ENCODE peak calls at places on chromosomes 5 and 9, in eight cellular contexts. P, I, O, Y, Z, A, U and K are unnamed samples. For H3K9me3 and H3K4me1, the result is how much of the 10 kb centered on the place peaks cover.

GRCh38 chr9:11158063-11158462 is 545.3 kb upstream of the PTPRD start:
- DNase-seq in P (no peak), I (no peak), O (no peak), Y (no peak), Z (no peak), A (no peak), U (no peak), K (no peak)

GRCh38 chr5:143642791-143643190 is 169.2 kb upstream of the HMHB1 start:
- DNase-seq in P (no peak), I (no peak), O (no peak), Y (no peak), Z (peak), A (no peak), U (no peak), K (no peak)

GRCh38 chr5:124057815-124058231 is 545.8 kb downstream of the CSNK1G3 start:
- DNase-seq in P (no peak), I (no peak), O (no peak), Y (no peak), Z (no peak), A (no peak), U (no peak), K (no peak)

GRCh38 chr5:41416336-41416735 is 94.1 kb downstream of the PLCXD3 start:
- DNase-seq in P (no peak), I (no peak), O (no peak), Y (no peak), Z (no peak), A (no peak), U (no peak), K (no peak)

GRCh38 chr9:38437193-38437823 is 13.1 kb upstream of the IGFBPL1 start:
- DNase-seq in P (no peak), I (no peak), O (no peak), Y (no peak), Z (peak), A (no peak), U (no peak), K (peak)

GRCh38 chr9:137216188-137216965 is 5.7 kb downstream of the RNF208 start:
- DNase-seq in P (no peak), I (no peak), O (no peak), Y (no peak), Z (no peak), A (no peak), U (no peak), K (no peak)

GRCh38 chr9:33750839-33751339 is 44.5 kb upstream of the PRSS3 start:
- DNase-seq in P (no peak), I (no peak), O (no peak), Y (no peak), Z (no peak), A (no peak), U (no peak), K (no peak)

GRCh38 chr5:147751-148150 is 43.5 kb upstream of the LRRC14B start:
- DNase-seq in P (no peak), I (no peak), O (no peak), Y (no peak), Z (no peak), A (no peak), U (no peak), K (no peak)

GRCh38 chr9:129686736-129687135 is 21.3 kb downstream of the PRRX2 start:
- DNase-seq in P (no peak), I (no peak), O (no peak), Y (no peak), Z (no peak), A (no peak), U (no peak), K (no peak)

GRCh38 chr5:177595991-177596774 is 3.7 kb upstream of the B4GALT7 start:
- DNase-seq in P (no peak), I (peak), O (no peak), Y (no peak), Z (no peak), A (no peak), U (no peak), K (no peak)

GRCh38 chr5:62206150-62206829 is 99.7 kb upstream of the KIF2A start:
- DNase-seq in P (peak), I (no peak), O (no peak), Y (no peak), Z (no peak), A (peak), U (no peak), K (no peak)

GRCh38 chr5:75049581-75050274 is 2.6 kb downstream of the GCNT4 start:
- DNase-seq in P (peak), I (no peak), O (peak), Y (no peak), Z (peak), A (peak), U (peak), K (no peak)

GRCh38 chr5:122180863-122181519 is 51.6 kb downstream of the ZNF474 start:
- DNase-seq in P (no peak), I (no peak), O (no peak), Y (no peak), Z (peak), A (no peak), U (no peak), K (no peak)

GRCh38 chr5:32308951-32309350 is 3.8 kb downstream of the MTMR12 start:
- DNase-seq in P (no peak), I (no peak), O (no peak), Y (no peak), Z (no peak), A (no peak), U (no peak), K (no peak)

GRCh38 chr5:17738461-17738860 is 104.2 kb downstream of the TAF11L14 start:
- DNase-seq in P (no peak), I (no peak), O (no peak), Y (no peak), Z (no peak), A (no peak), U (no peak), K (no peak)

GRCh38 chr9:1837453-1838084 is 177.6 kb upstream of the SMARCA2 start:
- DNase-seq in P (peak), I (no peak), O (no peak), Y (no peak), Z (peak), A (peak), U (peak), K (no peak)

GRCh38 chr5:172647341-172648007 is 6.4 kb downstream of the NEURL1B start:
- DNase-seq in P (no peak), I (no peak), O (no peak), Y (no peak), Z (no peak), A (no peak), U (no peak), K (no peak)

GRCh38 chr5:172648008-172648359 is 6.9 kb downstream of the NEURL1B start:
- DNase-seq in P (no peak), I (no peak), O (no peak), Y (no peak), Z (no peak), A (peak), U (no peak), K (no peak)

GRCh38 chr5:172645271-172645670 is 4.2 kb downstream of the NEURL1B start:
- DNase-seq in P (no peak), I (no peak), O (no peak), Y (no peak), Z (no peak), A (no peak), U (no peak), K (no peak)

GRCh38 chr5:172646716-172647285 is 5.7 kb downstream of the NEURL1B start:
- DNase-seq in P (peak), I (peak), O (peak), Y (no peak), Z (peak), A (peak), U (no peak), K (no peak)

DNA sequence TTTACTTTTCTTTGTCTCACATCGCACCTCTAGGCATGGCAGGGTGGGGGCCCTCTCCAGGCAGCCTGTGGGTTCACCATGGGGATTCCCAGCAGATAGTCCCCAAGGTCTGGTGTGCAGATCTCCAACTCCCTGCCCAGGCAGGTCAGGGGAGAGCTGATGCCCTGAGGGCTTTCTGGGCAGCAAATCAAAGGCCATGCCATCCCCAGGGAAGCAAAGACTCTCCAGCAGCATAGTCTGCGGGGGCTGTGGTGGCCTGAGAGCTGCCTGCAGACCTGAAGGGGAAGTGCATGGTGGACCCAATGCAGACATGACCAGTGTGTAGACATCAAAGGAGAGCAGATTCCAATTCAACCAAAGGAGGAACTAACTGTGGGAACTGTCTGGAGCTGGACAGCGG is 7.7 kb downstream of the NEURL1B start:
- DNase-seq in P (no peak), I (no peak), O (no peak), Y (no peak), Z (no peak), A (no peak), U (no peak), K (no peak)
- H3K9me3 ChIP-seq in P (under half), I (under half), O (under half), Y (under half), Z (under half), A (under half), U (under half), K (under half)

GRCh38 chr5:89728750-89729149 is 680.8 kb downstream of the CETN3 start:
- DNase-seq in P (no peak), I (peak), O (peak), Y (peak), Z (peak), A (no peak), U (no peak), K (no peak)

GRCh38 chr5:89728134-89728533 is 681.4 kb downstream of the CETN3 start:
- DNase-seq in P (no peak), I (no peak), O (no peak), Y (no peak), Z (no peak), A (no peak), U (peak), K (no peak)

GRCh38 chr5:89735108-89735507 is 674.4 kb downstream of the CETN3 start:
- DNase-seq in P (no peak), I (no peak), O (no peak), Y (no peak), Z (no peak), A (no peak), U (no peak), K (no peak)

GRCh38 chr5:89733772-89734171 is 675.8 kb downstream of the CETN3 start:
- DNase-seq in P (peak), I (no peak), O (no peak), Y (no peak), Z (no peak), A (no peak), U (no peak), K (no peak)

GRCh38 chr5:89729623-89730390 is 679.7 kb downstream of the CETN3 start:
- DNase-seq in P (no peak), I (no peak), O (no peak), Y (no peak), Z (no peak), A (no peak), U (peak), K (no peak)
- TF ChIP-seq CTCF in P (peak), I (no peak), O (peak), Y (peak), Z (no peak), A (peak), U (peak), K (no peak)

GRCh38 chr9:134345737-134346136 is 19.5 kb downstream of the RXRA start:
- DNase-seq in P (no peak), I (no peak), O (no peak), Y (no peak), Z (no peak), A (no peak), U (no peak), K (no peak)
- H3K4me1 ChIP-seq in P (under half), I (under half), O (half or more), Y (half or more), Z (under half), A (under half), U (under half), K (under half)

GRCh38 chr5:140764177-140765020 is 21.5 kb upstream of the PCDHA1 start:
- DNase-seq in P (no peak), I (no peak), O (no peak), Y (no peak), Z (no peak), A (no peak), U (no peak), K (no peak)

DNA sequence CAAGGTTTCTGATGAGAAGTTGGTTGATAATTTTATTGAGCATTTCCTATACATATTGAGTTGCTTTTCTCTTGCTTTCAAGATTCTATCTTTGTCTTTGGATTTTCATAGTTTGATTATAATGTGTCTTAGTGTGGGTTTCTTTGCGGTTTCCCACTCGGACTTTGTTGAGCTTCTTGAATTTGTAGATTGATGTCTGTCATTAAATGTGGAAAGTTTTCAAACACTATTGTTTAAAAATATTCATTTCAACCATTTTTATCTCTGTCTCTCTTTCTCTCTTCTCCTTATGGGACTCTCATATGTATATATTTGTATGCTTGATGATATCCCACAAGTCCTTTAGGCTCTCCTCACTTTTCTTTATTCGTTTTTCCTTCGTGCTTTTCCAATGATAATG is 18.5 kb upstream of the PCDHA1 start:
- DNase-seq in P (no peak), I (no peak), O (no peak), Y (no peak), Z (no peak), A (no peak), U (no peak), K (no peak)
- H3K9me3 ChIP-seq in P (under half), I (under half), O (half or more), Y (half or more), Z (under half), A (half or more), U (under half), K (under half)

GRCh38 chr9:126514037-126514821 is 99.5 kb upstream of the LMX1B start:
- DNase-seq in P (peak), I (peak), O (peak), Y (peak), Z (peak), A (peak), U (no peak), K (no peak)
- TF ChIP-seq CTCF in P (peak), I (no peak), O (peak), Y (peak), Z (peak), A (peak), U (no peak), K (peak)